ENCODE peak calls at places on chromosomes 1 and 21, in five cellular contexts. One of them, this sample, is unnamed.

GRCh38 chr1:158054721-158055120 is 61.3 kb downstream of the KIRREL1 start:
- DNase-seq in NB4: no peak
- DNase-seq in kidney tubule cell: no peak
- DNase-seq in AG04449: no peak
- DNase-seq in lower leg skin: no peak
- DNase-seq in this sample: no peak

GRCh38 chr1:224211262-224211962 is 28.4 kb downstream of the DEGS1 start:
- DNase-seq in lower leg skin: no peak
- DNase-seq in kidney tubule cell: peak
- DNase-seq in NB4: no peak
- DNase-seq in AG04449: no peak
- DNase-seq in this sample: no peak

GRCh38 chr1:167169642-167170041 is 51.0 kb upstream of the POU2F1 start:
- DNase-seq in AG04449: no peak
- DNase-seq in lower leg skin: no peak
- DNase-seq in kidney tubule cell: no peak
- DNase-seq in NB4: no peak
- DNase-seq in this sample: no peak

GRCh38 chr1:224635356-224635755 is 19.2 kb downstream of the CNIH3 start:
- DNase-seq in lower leg skin: no peak
- DNase-seq in NB4: no peak
- DNase-seq in kidney tubule cell: peak
- DNase-seq in AG04449: no peak
- DNase-seq in this sample: peak

GRCh38 chr1:7967206-7967605 is 5.7 kb downstream of the PARK7 start:
- DNase-seq in kidney tubule cell: no peak
- DNase-seq in NB4: no peak
- DNase-seq in AG04449: no peak
- DNase-seq in lower leg skin: no peak
- DNase-seq in this sample: no peak

GRCh38 chr1:203038891-203039608 is 12.8 kb downstream of the PPFIA4 start:
- DNase-seq in lower leg skin: peak
- DNase-seq in kidney tubule cell: peak
- DNase-seq in NB4: peak
- DNase-seq in AG04449: no peak
- DNase-seq in this sample: peak

GRCh38 chr1:53393325-53393792 is 65.5 kb upstream of the LRP8 start:
- DNase-seq in NB4: peak
- DNase-seq in lower leg skin: peak
- DNase-seq in kidney tubule cell: peak
- DNase-seq in AG04449: no peak
- DNase-seq in this sample: peak

GRCh38 chr1:243346016-243346415 is 90.2 kb downstream of the SDCCAG8 start:
- DNase-seq in NB4: no peak
- DNase-seq in lower leg skin: no peak
- DNase-seq in kidney tubule cell: no peak
- DNase-seq in AG04449: no peak
- DNase-seq in this sample: no peak

GRCh38 chr1:12615166-12615915 is 2.7 kb downstream of the DHRS3 start:
- DNase-seq in lower leg skin: no peak
- DNase-seq in AG04449: no peak
- DNase-seq in NB4: peak
- DNase-seq in kidney tubule cell: no peak
- DNase-seq in this sample: no peak

GRCh38 chr1:191290441-191290840 is 812.8 kb upstream of the BRINP3 start:
- DNase-seq in lower leg skin: no peak
- DNase-seq in kidney tubule cell: peak
- DNase-seq in NB4: no peak
- DNase-seq in AG04449: no peak
- DNase-seq in this sample: no peak

GRCh38 chr1:181216571-181216994 is 128.1 kb downstream of the IER5 start:
- DNase-seq in lower leg skin: no peak
- DNase-seq in NB4: no peak
- DNase-seq in kidney tubule cell: peak
- DNase-seq in AG04449: no peak
- DNase-seq in this sample: peak

GRCh38 chr1:112794654-112795239 is 79.6 kb upstream of the PPM1J start:
- DNase-seq in NB4: no peak
- DNase-seq in lower leg skin: no peak
- DNase-seq in AG04449: no peak
- DNase-seq in kidney tubule cell: no peak
- DNase-seq in this sample: no peak

GRCh38 chr1:52556641-52557360 is 3.9 kb upstream of the TUT4 start:
- DNase-seq in lower leg skin: no peak
- DNase-seq in NB4: no peak
- DNase-seq in AG04449: no peak
- DNase-seq in kidney tubule cell: no peak
- DNase-seq in this sample: no peak

GRCh38 chr1:12762766-12763165 is 10.8 kb upstream of the PRAMEF12 start:
- DNase-seq in AG04449: no peak
- DNase-seq in lower leg skin: no peak
- DNase-seq in kidney tubule cell: no peak
- DNase-seq in NB4: no peak
- DNase-seq in this sample: no peak

GRCh38 chr1:209825591-209826433 is 2.0 kb upstream of the UTP25 start:
- DNase-seq in lower leg skin: no peak
- DNase-seq in NB4: no peak
- DNase-seq in AG04449: no peak
- DNase-seq in kidney tubule cell: no peak
- DNase-seq in this sample: no peak

GRCh38 chr1:197197430-197197997 is 51.0 kb upstream of the ASPM start:
- DNase-seq in NB4: no peak
- DNase-seq in AG04449: no peak
- DNase-seq in kidney tubule cell: no peak
- DNase-seq in lower leg skin: no peak
- DNase-seq in this sample: no peak

GRCh38 chr21:44789880-44790279 is 11.7 kb downstream of the UBE2G2 start:
- DNase-seq in lower leg skin: no peak
- DNase-seq in AG04449: peak
- DNase-seq in kidney tubule cell: peak
- DNase-seq in NB4: no peak
- DNase-seq in this sample: no peak

GRCh38 chr1:67743072-67743725 is 58.2 kb downstream of the GADD45A start:
- DNase-seq in NB4: no peak
- DNase-seq in kidney tubule cell: no peak
- DNase-seq in lower leg skin: no peak
- DNase-seq in AG04449: no peak
- DNase-seq in this sample: no peak

GRCh38 chr21:37551406-37552355 is 185.1 kb downstream of the DYRK1A start:
- DNase-seq in AG04449: no peak
- DNase-seq in lower leg skin: peak
- DNase-seq in kidney tubule cell: peak
- DNase-seq in NB4: no peak
- DNase-seq in this sample: peak

GRCh38 chr21:42621828-42622199 is 31.6 kb upstream of the PDE9A start:
- DNase-seq in NB4: no peak
- DNase-seq in kidney tubule cell: peak
- DNase-seq in lower leg skin: peak
- DNase-seq in AG04449: no peak
- DNase-seq in this sample: no peak

GRCh38 chr1:7583291-7584096 is 187.6 kb upstream of the VAMP3 start:
- DNase-seq in lower leg skin: peak
- DNase-seq in AG04449: no peak
- DNase-seq in kidney tubule cell: no peak
- DNase-seq in NB4: no peak
- DNase-seq in this sample: no peak

GRCh38 chr1:176802316-176802715 is 339.3 kb downstream of the PAPPA2 start:
- DNase-seq in lower leg skin: no peak
- DNase-seq in kidney tubule cell: no peak
- DNase-seq in NB4: no peak
- DNase-seq in AG04449: no peak
- DNase-seq in this sample: no peak

GRCh38 chr1:182092336-182092735 is 30.8 kb upstream of the ZNF648 start:
- DNase-seq in NB4: no peak
- DNase-seq in lower leg skin: no peak
- DNase-seq in AG04449: no peak
- DNase-seq in kidney tubule cell: no peak
- DNase-seq in this sample: no peak

GRCh38 chr1:54337928-54338327 is 68.3 kb downstream of the SSBP3 start:
- DNase-seq in kidney tubule cell: no peak
- DNase-seq in AG04449: no peak
- DNase-seq in lower leg skin: no peak
- DNase-seq in NB4: no peak
- DNase-seq in this sample: no peak

GRCh38 chr1:246162560-246162959 is 344.5 kb downstream of the SMYD3 start:
- DNase-seq in lower leg skin: no peak
- DNase-seq in kidney tubule cell: no peak
- DNase-seq in AG04449: no peak
- DNase-seq in NB4: no peak
- DNase-seq in this sample: no peak

GRCh38 chr1:26666855-26667254 is 29.0 kb upstream of the ARID1A start:
- DNase-seq in lower leg skin: peak
- DNase-seq in AG04449: no peak
- DNase-seq in NB4: peak
- DNase-seq in kidney tubule cell: peak
- DNase-seq in this sample: no peak

GRCh38 chr1:194043984-194044755 is 857.8 kb upstream of the B3GALT2 start:
- DNase-seq in kidney tubule cell: no peak
- DNase-seq in lower leg skin: no peak
- DNase-seq in AG04449: no peak
- DNase-seq in NB4: no peak
- DNase-seq in this sample: no peak

GRCh38 chr1:178513278-178513983 is 522 bp downstream of the TEX35 start:
- DNase-seq in lower leg skin: no peak
- DNase-seq in NB4: no peak
- DNase-seq in kidney tubule cell: no peak
- DNase-seq in AG04449: no peak
- DNase-seq in this sample: no peak

GRCh38 chr1:32334864-32335618 is 992 bp downstream of the MARCKSL1 start:
- DNase-seq in lower leg skin: no peak
- DNase-seq in kidney tubule cell: peak
- DNase-seq in AG04449: no peak
- DNase-seq in NB4: peak
- DNase-seq in this sample: no peak

GRCh38 chr1:174671826-174672225 is 224.1 kb downstream of the GPR52 start:
- DNase-seq in kidney tubule cell: no peak
- DNase-seq in AG04449: no peak
- DNase-seq in lower leg skin: no peak
- DNase-seq in NB4: no peak
- DNase-seq in this sample: no peak